ENCODE peak calls at places on chromosomes 13 and 19, in four cellular contexts. X is CD8-positive, alpha-beta memory T cell; I is LoVo; Y is left ventricle myocardium inferior. T is an unnamed sample.

GRCh38 chr13:113029061-113029445 is 60.0 kb downstream of the MCF2L start:
- DNase-seq in X (no peak), I (no peak), Y (no peak), T (no peak)

GRCh38 chr19:51448011-51448744 is 10.1 kb downstream of the SIGLEC8 start:
- DNase-seq in X (no peak), I (no peak), Y (no peak), T (no peak)

GRCh38 chr19:51503891-51504290 is 2.3 kb upstream of the SIGLEC12 start:
- DNase-seq in X (no peak), I (no peak), Y (no peak), T (no peak)

GRCh38 chr19:4539697-4540581 is at the start of gene LRG1:
- DNase-seq in X (no peak), I (no peak), Y (no peak), T (no peak)

GRCh38 chr19:17580470-17581000 is 25.1 kb downstream of the COLGALT1 start:
- DNase-seq in X (no peak), I (no peak), Y (no peak), T (no peak)

GRCh38 chr13:99677388-99677951 is 176.2 kb downstream of the TM9SF2 start:
- DNase-seq in X (no peak), I (no peak), Y (no peak), T (no peak)

GRCh38 chr19:19460258-19460731 is 54.8 kb downstream of the GATAD2A start:
- DNase-seq in X (peak; percentile 21), I (no peak), Y (no peak), T (no peak)

GRCh38 chr13:111980146-111980929 is 86.6 kb upstream of the SOX1 start:
- DNase-seq in X (no peak), I (no peak), Y (no peak), T (no peak)

T was measured in SIG-M5.